ENCODE peak calls at places on chromosomes 11 and 22, in four cellular contexts. R is NCI-H460; H is stimulated activated naive CD8-positive, alpha-beta T cell treated with anti-CD3 and anti-CD28 coated beads, Interleukin-15, Interleukin-2, amounts not matched to agents 100 U/mL and 50 U/mL, for 24 hours; I is activated T-cell treated with anti-CD3 and anti-CD28 coated beads, Interleukin-2, amount 50 U/mL, for 4 hours. B is an unnamed sample.

GRCh38 chr11:111983187-111983986 is 41.8 kb upstream of the DLAT start:
- DNase-seq in R (peak), H (no peak), I (no peak), B (peak)

GRCh38 chr22:21593406-21594232 is 26.1 kb downstream of the UBE2L3 start:
- DNase-seq in R (no peak), H (no peak), I (no peak), B (no peak)

GRCh38 chr11:114988644-114989043 is 310.3 kb downstream of the NXPE2 start:
- DNase-seq in R (no peak), H (no peak), I (no peak), B (no peak)

GRCh38 chr11:57249384-57250319 is 12.6 kb upstream of the APLNR start:
- DNase-seq in R (peak), H (peak), I (peak), B (peak)

GRCh38 chr11:66541892-66542291 is 4.0 kb downstream of the ZDHHC24 start:
- DNase-seq in R (no peak), H (no peak), I (no peak), B (no peak)

GRCh38 chr22:44520695-44521094 is 22.7 kb upstream of the RTL6 start:
- DNase-seq in R (no peak), H (no peak), I (no peak), B (no peak)

GRCh38 chr11:60498853-60499252 is 6.3 kb downstream of the MS4A12 start:
- DNase-seq in R (no peak), H (no peak), I (no peak), B (no peak)

GRCh38 chr22:49014227-49015201 is 813.2 kb downstream of the BRD1 start:
- DNase-seq in R (no peak), H (no peak), I (no peak), B (no peak)

GRCh38 chr11:62602141-62603071 is 741 bp upstream of the MTA2 start:
- DNase-seq in R (no peak), H (no peak), I (no peak), B (no peak)

GRCh38 chr11:2794419-2794795 is 91.2 kb downstream of the CDKN1C start:
- DNase-seq in R (no peak), H (no peak), I (no peak), B (no peak)

GRCh38 chr11:33753304-33753703 is 17.1 kb upstream of the CD59 start:
- DNase-seq in R (no peak), H (no peak), I (no peak), B (no peak)

GRCh38 chr11:45334410-45334809 is 48.3 kb upstream of the SYT13 start:
- DNase-seq in R (no peak), H (no peak), I (no peak), B (no peak)

GRCh38 chr22:42179616-42180015 is 49.0 kb upstream of the CYP2D6 start:
- DNase-seq in R (no peak), H (no peak), I (no peak), B (no peak)

GRCh38 chr11:133841279-133842043 is 3.9 kb downstream of the SPATA19 start:
- DNase-seq in R (no peak), H (no peak), I (no peak), B (no peak)

GRCh38 chr11:35304393-35304790 is 115.0 kb downstream of the SLC1A2 start:
- DNase-seq in R (no peak), H (no peak), I (no peak), B (peak)

GRCh38 chr11:122069946-122070345 is 46.1 kb downstream of the BLID start:
- DNase-seq in R (no peak), H (no peak), I (no peak), B (no peak)

GRCh38 chr11:45180888-45181594 is 34.6 kb downstream of the PRDM11 start:
- DNase-seq in R (peak), H (peak), I (peak), B (peak)

GRCh38 chr11:123163621-123164020 is 31.4 kb downstream of the CLMP start:
- DNase-seq in R (no peak), H (no peak), I (no peak), B (peak)

GRCh38 chr11:127474735-127475134 is 474.2 kb upstream of the KIRREL3 start:
- DNase-seq in R (no peak), H (no peak), I (no peak), B (no peak)

GRCh38 chr11:125428486-125429173 is 67.4 kb downstream of the FEZ1 start:
- DNase-seq in R (no peak), H (no peak), I (no peak), B (no peak)

GRCh38 chr22:17655289-17655688 is 16.7 kb downstream of the BCL2L13 start:
- DNase-seq in R (no peak), H (no peak), I (no peak), B (no peak)

GRCh38 chr11:35122308-35122707 is 16.7 kb upstream of the CD44 start:
- DNase-seq in R (no peak), H (no peak), I (no peak), B (no peak)